ENCODE peak calls at places on chromosomes 11 and 22, in six cellular contexts. R is caudate nucleus; A is naive thymus-derived CD4-positive, alpha-beta T cell; V is OCI-LY7; U is Ammon's horn; N is NCI-H774. I is an unnamed sample.

GRCh38 chr11:123531325-123531724 is 101.3 kb downstream of the GRAMD1B start:
- DNase-seq in V (no peak), R (no peak), N (no peak), U (no peak), A (no peak), I (no peak)

GRCh38 chr22:26550498-26551033 is 38.3 kb upstream of the TFIP11 start:
- DNase-seq in N (no peak), V (no peak), U (peak), R (peak), A (no peak), I (no peak)

GRCh38 chr11:18527512-18527911 is 770 bp upstream of the TSG101 start:
- DNase-seq in N (no peak), V (peak), A (no peak), R (no peak), U (peak), I (no peak)

GRCh38 chr11:13283636-13284035 is 6.0 kb downstream of the BMAL1 start:
- DNase-seq in U (no peak), V (no peak), A (no peak), R (no peak), N (no peak), I (no peak)

GRCh38 chr11:12100429-12100828 is 10.0 kb upstream of the MICAL2 start:
- DNase-seq in A (no peak), U (no peak), N (no peak), R (no peak), V (no peak), I (no peak)

GRCh38 chr11:116707250-116707649 is 65.5 kb downstream of the BUD13 start:
- DNase-seq in R (no peak), V (no peak), U (no peak), A (no peak), N (peak), I (no peak)

GRCh38 chr11:1654388-1655167 is 25.0 kb downstream of the KRTAP5-5 start:
- DNase-seq in R (no peak), N (no peak), A (no peak), V (no peak), U (no peak), I (peak)

GRCh38 chr11:406796-407650 is 7.8 kb downstream of the SIGIRR start:
- DNase-seq in V (peak), N (peak), A (peak), U (peak), R (peak), I (peak)

GRCh38 chr22:48439560-48440135 is 1388.0 kb downstream of the BRD1 start:
- DNase-seq in N (no peak), A (no peak), R (no peak), V (no peak), U (no peak), I (no peak)

GRCh38 chr11:134037093-134037908 is 31.6 kb upstream of the JAM3 start:
- DNase-seq in V (no peak), A (peak), U (peak), R (no peak), N (peak), I (peak)

GRCh38 chr22:29994941-29995340 is 85.3 kb upstream of the HORMAD2 start:
- DNase-seq in R (no peak), A (no peak), U (no peak), V (no peak), N (no peak), I (no peak)

GRCh38 chr11:68551777-68552176 is 91.2 kb downstream of the PPP6R3 start:
- DNase-seq in A (no peak), U (no peak), R (no peak), N (no peak), V (no peak), I (no peak)

GRCh38 chr11:60905551-60906113 is 753 bp downstream of the PRPF19 start:
- DNase-seq in R (no peak), N (no peak), V (peak), A (no peak), U (no peak), I (no peak)

GRCh38 chr11:20026629-20027545 is 133.4 kb downstream of the DBX1 start:
- DNase-seq in A (no peak), V (no peak), N (peak), U (no peak), R (no peak), I (no peak)

GRCh38 chr22:49554741-49555140 is 272.9 kb downstream of the BRD1 start:
- DNase-seq in A (no peak), R (no peak), U (no peak), N (no peak), V (no peak), I (no peak)

GRCh38 chr11:1863352-1864215 is 10.7 kb downstream of the LSP1 start:
- DNase-seq in R (no peak), V (no peak), N (peak), U (peak), A (no peak), I (no peak)